ENCODE peak calls at places on chromosomes 4 and X, in eight cellular contexts. T, E, A, P, J, Z, Y and O are unnamed samples.

GRCh38 chr4:100299019-100299418 is 108.8 kb upstream of the DDIT4L start:
- DNase-seq in Y (peak), T (no peak), P (no peak), E (peak), A (peak), Z (peak), J (no peak), O (no peak)

GRCh38 chr4:54318904-54319303 is 89.8 kb downstream of the PDGFRA start:
- DNase-seq in Y (peak), Z (no peak), T (peak), E (peak), P (peak), A (peak), J (no peak), O (no peak)

GRCh38 chr4:102438873-102439614 is 62.1 kb upstream of the NFKB1 start:
- DNase-seq in P (no peak), Z (no peak), T (no peak), J (no peak), Y (peak), E (peak), A (peak), O (no peak)

GRCh38 chr4:164462471-164462870 is 291.5 kb upstream of the SMIM31 start:
- DNase-seq in A (no peak), P (no peak), Z (no peak), Y (no peak), J (no peak), T (no peak), E (no peak), O (no peak)

GRCh38 chr4:24924309-24924781 is 11.5 kb upstream of the CCDC149 start:
- DNase-seq in P (no peak), Y (peak), J (no peak), E (peak), Z (no peak), T (no peak), A (peak), O (no peak)

GRCh38 chrX:14902536-14902935 is 29.3 kb downstream of the MOSPD2 start:
- DNase-seq in Y (no peak), E (no peak), A (no peak), P (no peak), J (no peak), Z (no peak), T (no peak), O (no peak)

GRCh38 chr4:1244978-1245471 is 3.9 kb downstream of the CTBP1 start:
- DNase-seq in Y (no peak), A (no peak), Z (peak), J (no peak), E (no peak), T (no peak), P (no peak), O (no peak)

GRCh38 chr4:70515342-70516245 is 2.8 kb upstream of the AMTN start:
- DNase-seq in Z (no peak), E (no peak), P (no peak), A (no peak), T (no peak), Y (peak), J (no peak), O (no peak)

GRCh38 chr4:137998666-137999429 is 243.3 kb downstream of the SLC7A11 start:
- DNase-seq in Y (no peak), E (peak), T (no peak), P (no peak), J (no peak), A (peak), Z (no peak), O (no peak)

GRCh38 chr4:48623182-48623780 is 133.2 kb downstream of the ZAR1 start:
- DNase-seq in T (no peak), Y (no peak), P (no peak), J (no peak), Z (no peak), A (no peak), E (no peak), O (no peak)

GRCh38 chr4:84660606-84661005 is 77.7 kb downstream of the CDS1 start:
- DNase-seq in Y (no peak), J (no peak), A (no peak), E (no peak), Z (no peak), T (no peak), P (no peak), O (no peak)

GRCh38 chr4:81712714-81713113 is 241.0 kb upstream of the RASGEF1B start:
- DNase-seq in Z (no peak), P (no peak), E (no peak), Y (no peak), T (no peak), J (no peak), A (no peak), O (no peak)

GRCh38 chr4:17599826-17600225 is 14.6 kb upstream of the MED28 start:
- DNase-seq in T (no peak), Y (no peak), J (no peak), E (no peak), P (no peak), Z (no peak), A (no peak), O (no peak)

GRCh38 chr4:156971168-156971601 is 414 bp downstream of the PDGFC start:
- DNase-seq in T (peak), A (peak), Z (peak), Y (no peak), J (no peak), E (no peak), P (no peak), O (no peak)

GRCh38 chrX:19040373-19040772 is 56.5 kb upstream of the PHKA2 start:
- DNase-seq in A (no peak), Y (peak), T (no peak), Z (no peak), E (no peak), P (no peak), J (no peak), O (no peak)

GRCh38 chr4:185729300-185729912 is 82.6 kb downstream of the SORBS2 start:
- DNase-seq in A (no peak), P (no peak), Z (no peak), T (no peak), E (no peak), Y (no peak), J (no peak), O (no peak)

GRCh38 chr4:8323947-8324555 is 54.5 kb downstream of the HTRA3 start:
- DNase-seq in J (no peak), E (peak), T (no peak), A (no peak), Z (no peak), P (no peak), Y (no peak), O (no peak)

GRCh38 chrX:11053351-11053750 is 57.8 kb upstream of the HCCS start:
- DNase-seq in A (no peak), E (peak), P (no peak), Y (no peak), J (no peak), T (no peak), Z (no peak), O (no peak)

GRCh38 chr4:105060628-105061027 is 86.0 kb upstream of the TET2 start:
- DNase-seq in T (no peak), E (peak), A (no peak), Y (no peak), Z (no peak), J (no peak), P (no peak), O (no peak)